ENCODE peak calls at places on chromosomes 13 and 19, in four cellular contexts. M is HL-60, X is K562, G is GM12878. Q is an unnamed sample.
A peak's percentile ranks its signal among the peaks of the same experiment; 100 is the strongest.

GRCh38 chr13:110244096-110244830 is 62.7 kb downstream of the COL4A1 start:
- DNase-seq in M (no peak), X (no peak), G (no peak), Q (no peak)

GRCh38 chr19:42253245-42254082 is 1.5 kb downstream of the ERF start:
- DNase-seq in M (peak; percentile 86), X (peak; percentile 87), G (no peak), Q (peak; percentile 78)

GRCh38 chr13:21322988-21323387 is 136.1 kb downstream of the ZDHHC20 start:
- DNase-seq in M (no peak), X (no peak), G (no peak), Q (no peak)

GRCh38 chr13:93231867-93232266 is 5.3 kb downstream of the GPC6 start:
- DNase-seq in M (no peak), X (no peak), G (no peak), Q (no peak)

GRCh38 chr19:12884202-12884601 is 2.8 kb downstream of the KLF1 start:
- DNase-seq in M (no peak), X (no peak), G (no peak), Q (no peak)

GRCh38 chr19:5219551-5220304 is 120.9 kb downstream of the PTPRS start:
- DNase-seq in M (no peak), X (no peak), G (no peak), Q (no peak)

GRCh38 chr13:35833031-35833430 is 298.2 kb downstream of the DCLK1 start:
- DNase-seq in M (no peak), X (no peak), G (no peak), Q (no peak)

GRCh38 chr19:2428756-2429711 is 1.6 kb upstream of the TIMM13 start:
- DNase-seq in M (no peak), X (no peak), G (no peak), Q (no peak)

GRCh38 chr13:61415749-61416148 is at the start of gene PCDH20:
- DNase-seq in M (no peak), X (no peak), G (no peak), Q (no peak)

GRCh38 chr13:23671367-23671766 is 101.2 kb downstream of the TNFRSF19 start:
- DNase-seq in M (no peak), X (no peak), G (no peak), Q (no peak)

GRCh38 chr13:29959621-29960020 is 109.2 kb upstream of the UBL3 start:
- DNase-seq in M (no peak), X (no peak), G (no peak), Q (no peak)

GRCh38 chr19:14381689-14382474 is 638 bp downstream of the ADGRE5 start:
- DNase-seq in M (peak; percentile 88), X (peak; percentile 51), G (no peak), Q (no peak)

GRCh38 chr13:37656247-37656940 is 57.8 kb upstream of the POSTN start:
- DNase-seq in M (no peak), X (no peak), G (no peak), Q (no peak)

GRCh38 chr13:36549126-36549702 is 116.9 kb downstream of the CCNA1 start:
- DNase-seq in M (no peak), X (no peak), G (no peak), Q (no peak)

GRCh38 chr19:45470147-45471081 is 2.6 kb downstream of the FOSB start:
- DNase-seq in M (no peak), X (peak; percentile 61), G (no peak), Q (no peak)

GRCh38 chr19:35557539-35558399 is 5.7 kb downstream of the ATP4A start:
- DNase-seq in M (no peak), X (peak; percentile 94), G (no peak), Q (peak; percentile 64)

GRCh38 chr19:1875646-1876493 is 9.4 kb downstream of the ABHD17A start:
- DNase-seq in M (peak; percentile 89), X (peak; percentile 77), G (peak; percentile 51), Q (peak; percentile 94)

GRCh38 chr13:27336005-27336673 is 65.5 kb downstream of the RASL11A start:
- DNase-seq in M (no peak), X (no peak), G (no peak), Q (no peak)

GRCh38 chr13:114130131-114130707 is 2.2 kb downstream of the RASA3 start:
- DNase-seq in M (no peak), X (no peak), G (no peak), Q (no peak)

GRCh38 chr13:44078806-44079378 is 199.2 kb downstream of the LACC1 start:
- DNase-seq in M (no peak), X (no peak), G (no peak), Q (no peak)

GRCh38 chr13:45626731-45627374 is 11.3 kb upstream of the ERICH6B start:
- DNase-seq in M (no peak), X (no peak), G (no peak), Q (no peak)

GRCh38 chr13:95676100-95676774 is 702 bp upstream of the DNAJC3 start:
- DNase-seq in M (peak; percentile 55), X (no peak), G (no peak), Q (no peak)

GRCh38 chr13:24215732-24216131 is 55.2 kb downstream of the SPATA13 start:
- DNase-seq in M (no peak), X (no peak), G (no peak), Q (no peak)

GRCh38 chr13:105721056-105721455 is 814.4 kb downstream of the EFNB2 start:
- DNase-seq in M (no peak), X (no peak), G (no peak), Q (no peak)
- TF ChIP-seq SPI1 in M (no peak), X (no peak), G (no peak), Q (no peak)

DNA sequence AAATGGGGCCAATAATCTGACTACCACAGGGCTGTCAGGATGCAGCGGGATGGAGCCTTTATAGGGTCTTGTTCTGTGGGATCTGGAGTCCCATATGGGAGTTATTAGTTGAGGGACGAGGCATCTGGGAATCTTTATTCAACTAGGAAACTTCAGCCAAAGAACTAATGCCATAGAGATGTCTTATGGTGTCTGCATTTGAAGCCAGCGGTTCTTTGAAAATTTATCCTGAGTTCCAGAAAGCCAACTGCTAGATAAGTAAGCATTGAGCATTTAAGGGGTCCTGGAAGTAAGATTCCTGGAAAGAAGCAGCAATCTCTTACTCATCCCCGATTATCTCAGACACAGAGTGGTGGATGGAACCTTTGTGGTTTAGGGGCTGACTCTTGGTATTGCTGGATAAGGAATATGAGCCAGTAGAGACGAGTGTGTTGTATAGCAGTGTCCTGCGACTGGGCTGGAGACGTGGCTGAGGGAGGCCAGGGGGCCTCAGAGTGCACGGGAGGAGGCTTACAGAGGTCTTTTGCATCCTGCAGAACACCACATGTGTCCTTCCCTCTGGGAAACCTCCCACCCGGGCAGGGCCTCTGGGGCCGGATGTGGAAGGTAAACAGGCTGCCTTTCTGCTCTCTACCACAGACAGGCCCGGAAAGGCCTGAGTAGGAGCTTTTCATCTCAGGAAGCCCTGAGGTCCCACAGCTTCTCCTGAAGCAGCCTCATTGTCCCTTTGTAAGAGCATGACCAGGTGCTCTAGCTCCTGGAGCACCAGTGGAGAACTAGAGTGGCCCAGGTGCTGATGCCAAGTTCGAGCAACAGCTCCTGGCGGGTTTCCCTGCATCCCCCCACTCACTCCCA is 28.8 kb downstream of the ACTN4 start:
- DNase-seq in M (no peak), X (peak; percentile 71), G (no peak), Q (no peak)
- TF ChIP-seq SPI1 in M (no peak), X (no peak), G (no peak), Q (no peak)

GRCh38 chr13:112902669-112903068 is 66.3 kb upstream of the MCF2L start:
- DNase-seq in M (no peak), X (no peak), G (no peak), Q (no peak)

GRCh38 chr13:112905086-112905485 is 63.9 kb upstream of the MCF2L start:
- DNase-seq in M (no peak), X (no peak), G (no peak), Q (no peak)

GRCh38 chr13:112904436-112904960 is 64.5 kb upstream of the MCF2L start:
- DNase-seq in M (no peak), X (no peak), G (no peak), Q (no peak)

GRCh38 chr13:112903071-112903577 is 65.9 kb upstream of the MCF2L start:
- DNase-seq in M (no peak), X (no peak), G (no peak), Q (no peak)

DNA sequence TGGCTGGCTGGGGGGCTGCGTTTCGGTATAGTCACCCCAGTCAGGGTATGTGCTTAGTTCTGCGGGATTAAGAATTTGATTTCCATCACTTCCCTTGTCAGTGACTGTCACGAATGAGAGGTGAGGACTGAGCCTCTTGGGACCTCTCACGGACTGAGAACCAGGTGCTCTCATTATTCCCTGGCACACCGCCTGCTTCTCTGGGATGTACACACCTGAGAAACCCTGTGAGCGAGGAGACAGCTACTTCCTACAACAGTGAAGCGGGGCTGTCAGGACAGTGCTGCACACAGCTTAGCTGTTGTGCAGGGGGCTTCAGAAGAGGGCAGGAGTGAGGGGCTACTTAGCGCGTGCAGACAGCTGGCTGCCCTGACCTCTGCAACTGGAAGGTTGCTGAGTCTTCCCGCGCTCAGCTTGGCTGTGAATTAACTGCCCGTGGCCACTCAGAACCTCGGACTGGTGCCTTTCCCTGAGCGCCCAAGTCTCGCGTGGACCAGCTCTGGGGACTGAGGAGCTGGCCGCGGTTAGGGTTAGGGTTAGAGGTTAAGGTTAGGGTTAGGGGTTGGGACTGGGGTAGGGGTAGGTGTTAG is 65.3 kb upstream of the MCF2L start:
- DNase-seq in M (no peak), X (no peak), G (no peak), Q (no peak)
- TF ChIP-seq SPI1 in M (no peak), X (no peak), G (no peak), Q (no peak)

DNA sequence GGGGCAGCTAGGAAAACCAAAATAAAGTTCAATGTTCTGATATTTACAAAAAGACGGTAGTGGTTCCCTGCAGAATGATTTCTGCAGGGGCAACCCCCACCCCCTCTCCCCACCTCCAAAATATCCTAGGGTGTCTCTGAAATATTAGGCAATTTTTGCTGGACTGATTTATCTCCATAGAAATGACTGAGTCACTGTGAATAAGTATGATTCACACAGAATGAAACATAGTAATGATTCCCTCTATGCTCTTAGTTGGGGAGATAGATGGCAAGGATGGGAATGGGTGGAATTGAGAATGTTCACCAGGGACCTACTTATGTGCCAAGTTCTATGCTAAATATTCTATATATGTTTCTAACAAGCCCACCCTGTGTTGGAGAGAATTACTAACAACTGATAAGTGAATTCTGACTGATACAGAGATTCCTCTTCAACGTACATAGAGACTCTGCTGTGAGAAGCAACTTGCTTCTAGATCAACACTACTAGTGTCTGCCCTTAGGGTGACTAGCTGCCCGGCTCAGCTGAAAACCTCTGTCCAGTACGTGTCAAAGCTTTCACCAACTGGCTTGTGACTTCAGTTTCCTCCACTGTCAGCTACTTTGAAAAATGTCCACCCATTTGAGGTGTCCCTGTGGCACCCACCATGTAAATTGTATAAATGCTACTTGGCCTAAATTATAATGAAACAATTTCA is 38.4 kb upstream of the RAP2A start:
- DNase-seq in M (no peak), X (no peak), G (no peak), Q (no peak)
- TF ChIP-seq SPI1 in M (no peak), X (no peak), G (no peak), Q (no peak)

DNA sequence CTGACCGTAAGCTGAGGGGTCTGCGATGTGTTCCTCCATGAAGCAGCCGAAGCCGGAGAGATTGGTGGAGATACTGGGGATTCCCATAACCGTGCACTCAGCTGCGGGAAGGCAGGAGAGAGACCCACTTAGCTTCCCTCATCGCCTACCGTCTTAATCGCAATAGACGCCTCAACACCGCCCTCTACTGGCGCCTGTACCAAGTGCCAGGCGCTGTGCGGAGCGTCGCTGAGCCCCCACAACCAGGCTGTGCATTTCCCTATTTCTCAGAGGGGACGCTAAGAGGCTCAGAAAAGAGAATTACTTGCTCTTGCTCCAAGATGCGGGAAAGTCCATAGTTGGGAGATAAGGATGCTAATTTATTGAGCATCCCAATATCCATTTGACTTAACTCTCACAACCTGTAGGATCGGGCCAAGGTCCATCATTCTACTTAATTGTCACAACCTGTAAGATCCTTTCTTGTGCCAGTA is 5.8 kb downstream of the FTL start:
- DNase-seq in M (no peak), X (peak; percentile 75), G (no peak), Q (peak; percentile 68)
- TF ChIP-seq SPI1 in M (peak; percentile 82), X (peak; percentile 83), G (peak; percentile 70), Q (peak; percentile 71)

GRCh38 chr19:10339380-10339960 is at the start of gene ICAM3:
- DNase-seq in M (peak; percentile 41), X (no peak), G (peak; percentile 43), Q (peak; percentile 72)
- TF ChIP-seq SPI1 in M (peak; percentile 72), X (no peak), G (peak; percentile 66), Q (peak; percentile 65)

Q was measured in GM12891.